ENCODE peak calls at places on chromosomes 2 and 18, in eight cellular contexts. Q is Peyer's patch; P is mesendoderm; H is NCI-H1930; X is amygdala; A is COR-L47; J is stimulated activated CD4-positive, alpha-beta T cell treated with anti-CD3 and anti-CD28 coated beads, Interleukin-1b, Interleukin-23, amount 100 ng/mL, for 48 hours; M is memory B cell. O is an unnamed sample.

GRCh38 chr2:138829326-138829725 is 49.1 kb upstream of the NXPH2 start:
- DNase-seq in P (peak), M (peak), H (peak), J (peak), A (peak), Q (no peak), X (no peak), O (peak)

GRCh38 chr2:161486111-161486510 is 70.0 kb downstream of the TBR1 start:
- DNase-seq in H (no peak), X (no peak), P (no peak), Q (no peak), J (no peak), A (no peak), M (no peak), O (no peak)

GRCh38 chr2:41441958-41442357 is 605.9 kb upstream of the PKDCC start:
- DNase-seq in X (no peak), M (no peak), P (peak), A (no peak), J (no peak), H (no peak), Q (no peak), O (no peak)

GRCh38 chr18:26516964-26517363 is 31.4 kb downstream of the KCTD1 start:
- DNase-seq in H (no peak), X (no peak), Q (no peak), M (no peak), J (no peak), A (no peak), P (peak), O (peak)

GRCh38 chr2:45871541-45871940 is 220.1 kb downstream of the PRKCE start:
- DNase-seq in Q (no peak), P (no peak), H (no peak), A (no peak), J (no peak), M (no peak), X (no peak), O (peak)

GRCh38 chr18:48031011-48031480 is 100.6 kb upstream of the SMAD2 start:
- DNase-seq in A (peak), H (peak), J (no peak), M (no peak), P (peak), X (no peak), Q (no peak), O (peak)

GRCh38 chr2:8729939-8730338 is 48.1 kb downstream of the ID2 start:
- DNase-seq in X (no peak), J (no peak), Q (no peak), H (no peak), A (no peak), P (no peak), M (no peak), O (no peak)

GRCh38 chr2:231028890-231029289 is 8.4 kb upstream of the C2orf72 start:
- DNase-seq in M (no peak), Q (no peak), J (no peak), X (no peak), H (no peak), P (no peak), A (no peak), O (no peak)

GRCh38 chr2:207142461-207142860 is 23.3 kb downstream of the KLF7 start:
- DNase-seq in X (no peak), M (no peak), A (no peak), H (no peak), P (peak), J (no peak), Q (no peak), O (no peak)

GRCh38 chr2:46521215-46521683 is 41.9 kb downstream of the TMEM247 start:
- DNase-seq in J (no peak), H (no peak), P (no peak), A (no peak), M (no peak), X (no peak), Q (no peak), O (no peak)

GRCh38 chr2:38148501-38148900 is 72.5 kb upstream of the CYP1B1 start:
- DNase-seq in A (no peak), P (no peak), M (no peak), Q (no peak), H (no peak), J (no peak), X (no peak), O (no peak)

GRCh38 chr2:222982010-222982908 is 69.7 kb upstream of the KCNE4 start:
- DNase-seq in M (no peak), Q (no peak), H (no peak), J (no peak), P (peak), X (no peak), A (peak), O (peak)

GRCh38 chr2:149538138-149538833 is 49.3 kb downstream of the MMADHC start:
- DNase-seq in A (no peak), X (no peak), Q (no peak), H (no peak), M (no peak), J (no peak), P (no peak), O (no peak)

GRCh38 chr2:120647487-120647886 is 88.2 kb upstream of the GLI2 start:
- DNase-seq in A (no peak), X (no peak), H (no peak), M (no peak), Q (no peak), P (peak), J (no peak), O (no peak)

GRCh38 chr18:36851202-36851590 is 22.3 kb downstream of the KIAA1328 start:
- DNase-seq in H (no peak), M (no peak), J (no peak), Q (no peak), X (no peak), A (no peak), P (no peak), O (no peak)

GRCh38 chr2:166180951-166181812 is 53.4 kb upstream of the SCN1A start:
- DNase-seq in H (peak), Q (peak), M (no peak), J (peak), P (peak), A (peak), X (no peak), O (peak)

GRCh38 chr18:24212939-24213338 is 74.1 kb downstream of the CABYR start:
- DNase-seq in X (no peak), J (no peak), H (no peak), P (peak), Q (no peak), A (no peak), M (no peak), O (no peak)

GRCh38 chr2:127864877-127865276 is 6.9 kb upstream of the POLR2D start:
- DNase-seq in J (no peak), P (peak), H (no peak), A (no peak), M (no peak), X (no peak), Q (peak), O (peak)

GRCh38 chr18:34522627-34523026 is 187.5 kb upstream of the DTNA start:
- DNase-seq in Q (no peak), P (no peak), X (peak), J (no peak), H (no peak), M (no peak), A (no peak), O (no peak)

GRCh38 chr2:160271166-160272086 is 71.4 kb upstream of the ITGB6 start:
- DNase-seq in A (no peak), H (no peak), M (no peak), Q (no peak), P (peak), J (no peak), X (no peak), O (no peak)

GRCh38 chr2:70939001-70939846 is 3.5 kb downstream of the ATP6V1B1 start:
- DNase-seq in Q (no peak), H (no peak), X (no peak), A (no peak), M (no peak), J (no peak), P (peak), O (peak)

GRCh38 chr18:12401881-12402280 is 5.8 kb upstream of the PRELID3A start:
- DNase-seq in Q (no peak), H (no peak), M (no peak), J (no peak), P (no peak), X (no peak), A (peak), O (no peak)

GRCh38 chr2:118003396-118003824 is 10.5 kb downstream of the CCDC93 start:
- DNase-seq in Q (no peak), X (peak), J (peak), A (peak), H (peak), M (peak), P (peak), O (peak)

GRCh38 chr2:190572251-190572650 is 37.7 kb upstream of the NEMP2 start:
- DNase-seq in M (no peak), H (no peak), A (no peak), J (no peak), P (no peak), X (no peak), Q (no peak), O (no peak)

GRCh38 chr2:15630121-15630957 is 38.7 kb downstream of the DDX1 start:
- DNase-seq in P (no peak), Q (no peak), H (no peak), M (no peak), J (no peak), X (no peak), A (no peak), O (no peak)

GRCh38 chr18:41761329-41762028 is 193.6 kb upstream of the PIK3C3 start:
- DNase-seq in H (no peak), J (no peak), A (no peak), M (no peak), P (no peak), Q (no peak), X (no peak), O (no peak)

GRCh38 chr18:80183273-80184050 is 63.9 kb downstream of the PARD6G start:
- DNase-seq in A (no peak), Q (no peak), H (no peak), J (no peak), P (no peak), M (no peak), X (no peak), O (no peak)

GRCh38 chr2:25362564-25363145 is 20.9 kb upstream of the DNMT3A start:
- DNase-seq in J (peak), M (peak), P (no peak), Q (peak), A (no peak), H (no peak), X (peak), O (no peak)

GRCh38 chr2:234823196-234823876 is 128.5 kb upstream of the SH3BP4 start:
- DNase-seq in A (no peak), Q (no peak), X (no peak), H (no peak), J (no peak), P (no peak), M (no peak), O (no peak)

GRCh38 chr2:120826260-120826648 is 90.6 kb downstream of the GLI2 start:
- DNase-seq in P (no peak), H (no peak), X (no peak), A (no peak), J (no peak), M (no peak), Q (no peak), O (no peak)

GRCh38 chr2:39107156-39107555 is 13.7 kb downstream of the SOS1 start:
- DNase-seq in Q (no peak), X (no peak), H (no peak), A (no peak), P (peak), M (no peak), J (no peak), O (peak)

GRCh38 chr18:60965856-60966255 is 367.4 kb upstream of the CDH20 start:
- DNase-seq in H (no peak), X (no peak), A (peak), J (no peak), P (no peak), M (no peak), Q (no peak), O (no peak)